ENCODE peak calls at places on chromosomes 12 and 14, in four cellular contexts. C is IMR-90, P is H9, B is GM23248. F is an unnamed sample.

GRCh38 chr12:69351462-69352236 is 3.5 kb downstream of the LYZ start:
- DNase-seq in C (no peak), P (no peak), B (no peak), F (no peak)

GRCh38 chr12:93317227-93317626 is 60.5 kb upstream of the NUDT4 start:
- DNase-seq in C (no peak), P (no peak), B (no peak), F (peak)

GRCh38 chr14:35121026-35121886 is 534 bp downstream of the PPP2R3C start:
- DNase-seq in C (no peak), P (no peak), B (peak), F (peak)

GRCh38 chr12:47397664-47398281 is 308.1 kb downstream of the RPAP3 start:
- DNase-seq in C (peak), P (peak), B (peak), F (no peak)

GRCh38 chr14:96904201-96904600 is 107.0 kb downstream of the VRK1 start:
- DNase-seq in C (peak), P (no peak), B (no peak), F (no peak)

GRCh38 chr12:2900642-2901041 is 10.0 kb downstream of the TULP3 start:
- DNase-seq in C (no peak), P (no peak), B (no peak), F (no peak)

GRCh38 chr14:73634333-73634833 is 10.4 kb upstream of the DNAL1 start:
- DNase-seq in C (no peak), P (peak), B (peak), F (peak)

GRCh38 chr12:50224026-50224692 is 57.0 kb upstream of the CERS5 start:
- DNase-seq in C (peak), P (peak), B (peak), F (no peak)

GRCh38 chr14:23286904-23287479 is 1.1 kb upstream of the HOMEZ start:
- DNase-seq in C (no peak), P (no peak), B (peak), F (no peak)

DNA sequence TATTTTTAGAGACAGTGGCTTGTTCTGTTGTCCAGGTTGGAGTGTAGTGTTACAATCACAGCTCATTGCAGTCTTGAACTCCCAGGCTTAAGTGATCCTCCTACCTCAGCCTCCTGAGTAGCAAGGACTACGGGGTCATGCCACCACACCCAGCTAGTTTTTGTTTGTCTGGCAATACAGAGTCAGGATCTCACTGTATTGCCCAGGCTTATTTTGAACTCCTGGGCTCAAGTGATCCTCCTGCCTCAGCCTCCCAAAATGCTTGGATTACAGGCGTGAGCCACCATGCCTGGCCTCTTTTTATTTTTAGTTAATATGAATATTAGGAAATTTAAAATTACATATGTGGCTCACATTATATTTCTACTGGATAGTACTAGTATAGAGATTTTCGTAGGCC is 28.9 kb downstream of the PPTC7 start:
- DNase-seq in C (no peak), P (no peak), B (no peak), F (no peak)
- H3K9ac ChIP-seq in C (no peak), P (no peak), B (no peak), F (no peak)

DNA sequence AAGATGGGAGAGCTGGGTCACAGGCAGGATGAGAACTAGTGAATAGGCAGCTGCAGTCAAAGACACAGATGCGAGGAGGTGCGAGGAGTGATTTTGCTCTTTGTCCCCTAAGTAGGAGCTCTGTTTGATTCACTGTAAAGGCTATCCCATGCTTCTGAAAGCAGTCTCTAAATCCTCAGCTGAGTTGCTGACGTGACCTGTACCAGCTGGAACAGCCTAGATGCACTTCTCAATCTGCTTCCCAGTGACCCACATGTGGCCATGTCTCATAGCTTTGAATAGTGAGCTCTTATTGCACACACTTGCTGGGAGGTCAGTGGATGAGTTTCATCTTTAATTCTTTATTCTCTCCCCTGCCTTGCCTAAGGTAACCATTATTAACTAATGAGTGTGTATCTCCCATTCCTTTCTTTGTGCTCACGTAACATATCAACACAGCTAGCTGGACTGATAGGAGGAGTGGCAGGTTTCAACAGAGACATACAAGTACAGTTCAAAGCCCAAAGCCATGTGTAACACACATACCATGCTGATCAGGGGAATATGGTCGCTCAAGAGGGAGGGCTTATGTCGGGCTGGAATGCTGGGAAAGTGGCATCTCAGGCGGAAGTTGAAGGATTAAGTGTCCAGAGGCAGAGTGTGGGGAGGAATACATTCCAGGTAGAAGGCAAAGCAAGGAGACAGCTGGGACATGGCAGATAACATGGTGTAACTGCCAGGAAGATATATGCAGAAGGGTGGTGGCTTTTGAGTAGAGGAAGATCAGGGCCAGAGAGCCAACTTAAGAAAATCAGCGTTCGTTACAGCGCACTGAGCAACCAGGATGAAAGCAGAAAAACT is 15.4 kb upstream of the YY1 start:
- DNase-seq in C (peak), P (no peak), B (no peak), F (no peak)
- H3K27ac ChIP-seq in C (no peak), P (peak), B (no peak), F (no peak)

DNA sequence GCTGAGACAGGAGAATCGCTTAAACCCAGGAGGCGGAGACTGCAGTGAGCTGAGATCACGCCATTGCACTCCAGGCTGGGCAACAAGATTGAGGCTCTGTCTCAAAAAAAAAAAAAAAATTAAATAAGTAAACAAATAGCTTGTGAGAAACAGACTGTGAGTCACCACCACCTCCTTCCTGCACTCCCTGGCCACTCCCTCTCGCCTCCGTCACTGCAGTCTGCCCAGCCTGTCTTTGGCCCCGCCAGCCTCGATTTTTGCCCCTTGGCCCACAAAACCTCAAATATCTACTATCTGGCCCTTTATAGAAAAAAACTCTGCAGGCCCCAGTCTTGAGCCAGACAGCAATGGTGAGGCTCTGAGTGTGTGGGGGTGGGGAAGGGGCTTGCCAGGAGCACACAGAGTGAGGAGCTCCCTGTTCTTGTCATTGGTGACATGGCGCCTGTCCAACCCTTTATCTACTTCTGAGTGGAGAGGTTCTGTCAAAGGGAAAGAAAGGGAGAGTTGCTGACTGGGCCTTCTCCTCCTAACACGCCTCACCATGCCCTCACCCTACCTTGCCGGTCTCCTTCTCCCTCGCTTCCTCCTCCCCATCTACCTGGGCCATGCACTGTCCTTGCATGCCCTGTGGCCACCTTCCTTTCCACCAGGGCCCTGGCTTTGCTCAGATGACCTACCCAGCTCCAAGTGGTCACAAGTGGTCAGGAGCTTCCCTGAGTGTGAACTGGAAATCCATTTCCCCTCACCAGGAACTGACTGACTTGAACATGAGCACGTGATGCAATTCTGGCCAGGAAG is 22.1 kb downstream of the LGMN start:
- DNase-seq in C (peak), P (no peak), B (peak), F (peak)
- H3K9ac ChIP-seq in C (no peak), P (no peak), B (no peak), F (no peak)

DNA sequence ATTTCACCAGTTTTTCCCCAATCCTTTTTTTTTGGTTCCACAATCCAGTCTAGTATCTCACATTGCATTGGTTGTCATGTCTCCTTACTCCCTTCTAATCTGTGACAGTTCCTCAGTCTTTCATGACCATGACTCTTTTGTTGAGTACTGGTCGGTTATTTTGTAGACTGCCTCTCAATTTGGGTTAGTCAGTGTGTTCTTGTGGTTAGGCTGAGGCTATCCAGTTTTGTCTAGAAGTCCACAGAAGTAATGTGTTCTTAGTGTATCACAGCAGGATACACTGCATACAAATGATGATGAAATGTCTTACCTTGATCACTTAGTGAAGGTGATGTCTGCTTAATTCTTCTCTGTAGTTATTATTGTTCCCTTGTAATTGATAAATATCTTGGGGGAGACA is 24.8 kb downstream of the PELI2 start:
- DNase-seq in C (no peak), P (no peak), B (no peak), F (no peak)
- H3K27ac ChIP-seq in C (no peak), P (no peak), B (no peak), F (no peak)